ENCODE peak calls at places on chromosomes 2 and 18, in ten cellular contexts. P, E, A, Q, J, Z, S, W, K and N are unnamed samples.

GRCh38 chr2:28543316-28544068 is 47.6 kb downstream of the PLB1 start:
- DNase-seq in P (peak), E (no peak), A (peak), Q (no peak), J (no peak), Z (no peak), S (no peak), W (no peak), K (no peak), N (no peak)

GRCh38 chr2:128500136-128500800 is 181.6 kb upstream of the HS6ST1 start:
- DNase-seq in P (no peak), E (no peak), A (no peak), Q (no peak), J (no peak), Z (no peak), S (no peak), W (no peak), K (no peak), N (no peak)

GRCh38 chr2:20624884-20625485 is 25.9 kb downstream of the HS1BP3 start:
- DNase-seq in P (no peak), E (no peak), A (no peak), Q (no peak), J (peak), Z (peak), S (no peak), W (no peak), K (no peak), N (no peak)

GRCh38 chr2:202682274-202682673 is 47.5 kb downstream of the FAM117B start:
- DNase-seq in P (no peak), E (no peak), A (no peak), Q (no peak), J (no peak), Z (no peak), S (no peak), W (no peak), K (no peak), N (no peak)

GRCh38 chr2:217289909-217290283 is 430.0 kb upstream of the TNP1 start:
- DNase-seq in P (no peak), E (peak), A (peak), Q (no peak), J (no peak), Z (no peak), S (peak), W (no peak), K (no peak), N (no peak)

GRCh38 chr2:144518744-144519596 is 949 bp downstream of the ZEB2 start:
- DNase-seq in P (peak), E (no peak), A (no peak), Q (no peak), J (no peak), Z (no peak), S (no peak), W (no peak), K (no peak), N (no peak)

GRCh38 chr2:217277646-217278048 is 417.8 kb upstream of the TNP1 start:
- DNase-seq in P (peak), E (peak), A (peak), Q (no peak), J (peak), Z (no peak), S (no peak), W (no peak), K (peak), N (peak)

GRCh38 chr2:62216616-62217015 is 20.7 kb downstream of the B3GNT2 start:
- DNase-seq in P (peak), E (no peak), A (peak), Q (no peak), J (no peak), Z (no peak), S (no peak), W (peak), K (no peak), N (peak)

GRCh38 chr2:866887-867286 is 83.8 kb upstream of the SNTG2 start:
- DNase-seq in P (no peak), E (no peak), A (no peak), Q (no peak), J (peak), Z (no peak), S (no peak), W (no peak), K (no peak), N (no peak)

GRCh38 chr2:869357-869871 is 81.2 kb upstream of the SNTG2 start:
- DNase-seq in P (no peak), E (no peak), A (no peak), Q (no peak), J (peak), Z (no peak), S (no peak), W (no peak), K (no peak), N (no peak)

GRCh38 chr2:869894-870293 is 80.8 kb upstream of the SNTG2 start:
- DNase-seq in P (no peak), E (no peak), A (no peak), Q (no peak), J (no peak), Z (no peak), S (no peak), W (no peak), K (no peak), N (no peak)

GRCh38 chr2:866009-866680 is 84.5 kb upstream of the SNTG2 start:
- DNase-seq in P (no peak), E (no peak), A (no peak), Q (no peak), J (peak), Z (no peak), S (no peak), W (no peak), K (no peak), N (no peak)

GRCh38 chr2:867296-867695 is 83.4 kb upstream of the SNTG2 start:
- DNase-seq in P (no peak), E (no peak), A (no peak), Q (no peak), J (no peak), Z (no peak), S (no peak), W (no peak), K (no peak), N (no peak)
- H3K4me3 ChIP-seq in P (no peak), E (no peak), A (no peak), Q (no peak), J (no peak), Z (no peak), S (no peak), W (no peak), K (no peak), N (no peak)

GRCh38 chr2:151568541-151568940 is 158.8 kb downstream of the RIF1 start:
- DNase-seq in P (no peak), E (no peak), A (no peak), Q (no peak), J (no peak), Z (no peak), S (no peak), W (no peak), K (no peak), N (no peak)
- H3K4me3 ChIP-seq in P (no peak), E (no peak), A (no peak), Q (no peak), J (no peak), Z (no peak), S (no peak), W (no peak), K (no peak), N (no peak)

GRCh38 chr2:72915907-72916742 is 1.2 kb upstream of the EMX1 start:
- DNase-seq in P (no peak), E (peak), A (peak), Q (no peak), J (no peak), Z (no peak), S (peak), W (no peak), K (peak), N (no peak)
- H3K4me3 ChIP-seq in P (no peak), E (peak), A (no peak), Q (peak), J (peak), Z (peak), S (peak), W (no peak), K (peak), N (peak)

DNA sequence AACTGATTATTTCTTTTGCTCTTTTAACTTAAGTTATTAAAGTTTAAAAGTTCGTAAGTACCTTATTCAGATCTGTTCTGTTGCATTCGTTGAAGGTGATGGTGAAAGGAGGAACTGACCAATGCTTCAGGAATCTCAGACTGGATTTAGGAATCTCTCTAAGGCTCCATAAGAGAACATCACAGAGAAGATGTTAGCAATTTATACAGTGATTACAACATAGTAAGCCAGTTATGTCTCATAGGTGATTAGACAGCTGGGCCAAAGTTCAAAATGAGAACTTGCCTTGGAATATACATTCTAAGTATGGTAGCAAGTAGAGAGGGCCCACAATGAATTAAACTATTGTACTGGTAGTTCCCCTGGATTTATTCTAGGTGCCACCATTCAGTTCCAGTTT is 3.2 kb downstream of the MARS2 start:
- DNase-seq in P (peak), E (no peak), A (peak), Q (no peak), J (no peak), Z (no peak), S (no peak), W (peak), K (peak), N (no peak)
- H3K4me3 ChIP-seq in P (no peak), E (peak), A (no peak), Q (no peak), J (no peak), Z (no peak), S (no peak), W (no peak), K (no peak), N (no peak)

DNA sequence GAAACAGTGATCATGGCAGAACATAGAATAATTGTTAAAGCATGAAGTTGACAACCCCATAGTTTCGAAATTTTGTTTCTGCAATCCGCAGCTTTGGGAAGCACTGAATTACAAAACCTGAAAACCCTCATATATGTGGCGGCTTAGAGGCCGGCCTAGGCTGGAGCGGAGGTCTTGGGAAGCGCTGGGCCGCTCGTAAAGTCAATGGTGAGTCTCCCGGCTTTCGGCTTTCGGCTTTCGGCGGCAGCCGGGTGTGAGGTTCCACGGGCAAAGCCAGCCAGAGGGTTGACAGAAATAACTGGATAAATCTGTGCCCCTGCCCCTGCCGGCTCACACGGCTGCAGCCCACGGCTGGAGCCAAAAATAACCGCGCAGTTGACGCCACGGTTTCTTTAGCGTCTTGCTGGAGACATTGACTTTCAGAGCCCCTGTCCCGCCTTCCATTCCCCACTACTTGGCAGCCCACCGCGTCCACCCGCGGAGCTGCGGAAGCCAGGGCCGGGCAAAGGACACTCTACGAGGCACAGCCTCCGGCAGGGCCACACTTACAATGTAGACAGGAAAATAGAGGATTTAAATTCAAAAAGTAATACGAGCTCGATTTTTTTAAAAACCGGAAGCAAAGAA is 28.5 kb upstream of the ATP6V1B1 start:
- DNase-seq in P (no peak), E (no peak), A (peak), Q (no peak), J (no peak), Z (no peak), S (no peak), W (peak), K (no peak), N (no peak)
- H3K4me3 ChIP-seq in P (peak), E (no peak), A (no peak), Q (no peak), J (no peak), Z (peak), S (no peak), W (peak), K (peak), N (peak)

GRCh38 chr2:69152847-69153246 is 139.9 kb downstream of the ANTXR1 start:
- DNase-seq in P (no peak), E (no peak), A (no peak), Q (no peak), J (no peak), Z (no peak), S (no peak), W (no peak), K (no peak), N (no peak)
- H3K4me3 ChIP-seq in P (no peak), E (no peak), A (no peak), Q (no peak), J (no peak), Z (no peak), S (no peak), W (no peak), K (no peak), N (no peak)

DNA sequence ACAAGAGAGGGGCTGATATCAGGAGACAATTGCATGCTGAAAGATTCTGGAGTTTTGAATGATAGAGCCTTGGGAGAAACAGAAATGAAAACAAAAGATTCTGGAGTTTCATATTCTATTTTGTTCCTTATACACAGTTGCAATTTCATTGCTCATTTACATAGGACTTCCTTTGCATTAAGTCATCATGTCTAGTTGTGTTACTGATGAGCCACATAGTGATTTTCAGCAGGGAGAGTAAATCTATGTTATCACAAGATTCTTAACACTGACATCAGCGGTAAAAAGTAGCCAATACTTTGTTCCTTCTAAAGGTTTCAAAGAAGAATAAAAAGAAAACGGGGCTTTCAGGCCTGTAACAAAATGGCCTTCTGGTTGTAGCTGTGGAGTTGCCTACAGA is 7.1 kb downstream of the ADAM17 start:
- DNase-seq in P (peak), E (no peak), A (no peak), Q (no peak), J (no peak), Z (no peak), S (no peak), W (no peak), K (no peak), N (no peak)
- H3K4me3 ChIP-seq in P (no peak), E (no peak), A (no peak), Q (no peak), J (no peak), Z (no peak), S (no peak), W (no peak), K (no peak), N (no peak)

DNA sequence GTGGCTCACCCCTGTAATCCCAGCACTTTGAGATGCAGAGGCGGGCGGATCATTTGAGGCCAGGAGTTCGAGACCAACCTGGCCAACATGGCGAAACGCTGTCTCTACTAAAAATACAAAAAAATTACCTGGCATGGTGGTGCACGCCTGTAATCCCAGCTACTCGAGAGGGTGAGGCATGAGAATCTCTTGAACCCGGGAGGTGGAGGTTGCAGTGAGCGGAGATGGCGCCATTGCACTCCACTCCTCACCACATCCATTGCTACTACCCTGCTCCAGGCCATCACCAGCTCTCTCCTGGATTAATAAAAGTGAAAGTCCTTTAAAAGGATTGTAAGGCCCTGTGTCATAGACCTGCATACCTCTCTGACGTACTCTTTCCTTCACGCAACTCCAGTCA is 1.2 kb downstream of the RMP24 start:
- DNase-seq in P (no peak), E (no peak), A (no peak), Q (no peak), J (no peak), Z (no peak), S (no peak), W (no peak), K (no peak), N (no peak)
- H3K4me3 ChIP-seq in P (peak), E (peak), A (no peak), Q (peak), J (no peak), Z (peak), S (no peak), W (peak), K (no peak), N (peak)

GRCh38 chr2:207505728-207506127 is 24.0 kb upstream of the CREB1 start:
- DNase-seq in P (peak), E (peak), A (peak), Q (no peak), J (no peak), Z (no peak), S (no peak), W (peak), K (no peak), N (no peak)
- H3K4me3 ChIP-seq in P (no peak), E (no peak), A (no peak), Q (no peak), J (no peak), Z (no peak), S (no peak), W (no peak), K (no peak), N (no peak)